ENCODE peak calls at places on chromosomes 12 and 14, in five cellular contexts. X is GM20000, E is pancreas, N is HL-60, Q is GM13976. R is an unnamed sample.

GRCh38 chr12:132393991-132394949 is 64.9 kb upstream of the GALNT9 start:
- DNase-seq in X (no peak), E (peak; percentile 13), N (peak; percentile 15), Q (no peak), R (no peak)

GRCh38 chr12:31835276-31835882 is 106.6 kb upstream of the AMN1 start:
- DNase-seq in X (no peak), E (no peak), N (no peak), Q (peak; percentile 23), R (no peak)

GRCh38 chr14:74653386-74654138 is 41.5 kb upstream of the LTBP2 start:
- DNase-seq in X (no peak), E (no peak), N (no peak), Q (no peak), R (no peak)

GRCh38 chr14:94461526-94462218 is 9.1 kb upstream of the SERPINA11 start:
- DNase-seq in X (no peak), E (no peak), N (no peak), Q (no peak), R (no peak)

GRCh38 chr12:124441443-124442190 is 125.8 kb downstream of the NCOR2 start:
- DNase-seq in X (no peak), E (no peak), N (no peak), Q (no peak), R (no peak)

GRCh38 chr14:72666610-72667009 is 227.3 kb downstream of the DPF3 start:
- DNase-seq in X (no peak), E (no peak), N (no peak), Q (no peak), R (no peak)

GRCh38 chr14:24171422-24172260 is at the start of gene REC8:
- DNase-seq in X (peak; percentile 94), E (no peak), N (no peak), Q (peak; percentile 96), R (peak; percentile 91)

GRCh38 chr12:119235352-119235751 is 56.6 kb downstream of the HSPB8 start:
- DNase-seq in X (no peak), E (no peak), N (no peak), Q (no peak), R (no peak)

GRCh38 chr14:73168691-73169090 is 32.4 kb downstream of the PSEN1 start:
- DNase-seq in X (no peak), E (no peak), N (no peak), Q (no peak), R (no peak)

GRCh38 chr14:95445676-95446075 is 70.8 kb downstream of the SYNE3 start:
- DNase-seq in X (no peak), E (no peak), N (no peak), Q (no peak), R (no peak)

GRCh38 chr14:68042002-68042401 is 222.4 kb downstream of the RAD51B start:
- DNase-seq in X (no peak), E (no peak), N (no peak), Q (no peak), R (no peak)

GRCh38 chr14:22598896-22599244 is 770 bp downstream of the ABHD4 start:
- DNase-seq in X (peak; percentile 59), E (peak; percentile 40), N (no peak), Q (peak; percentile 50), R (peak; percentile 43)

GRCh38 chr14:99644723-99645544 is at the start of gene HHIPL1:
- DNase-seq in X (no peak), E (no peak), N (no peak), Q (no peak), R (no peak)

GRCh38 chr14:29126865-29127264 is 360.3 kb downstream of the FOXG1 start:
- DNase-seq in X (no peak), E (no peak), N (no peak), Q (no peak), R (no peak)

DNA sequence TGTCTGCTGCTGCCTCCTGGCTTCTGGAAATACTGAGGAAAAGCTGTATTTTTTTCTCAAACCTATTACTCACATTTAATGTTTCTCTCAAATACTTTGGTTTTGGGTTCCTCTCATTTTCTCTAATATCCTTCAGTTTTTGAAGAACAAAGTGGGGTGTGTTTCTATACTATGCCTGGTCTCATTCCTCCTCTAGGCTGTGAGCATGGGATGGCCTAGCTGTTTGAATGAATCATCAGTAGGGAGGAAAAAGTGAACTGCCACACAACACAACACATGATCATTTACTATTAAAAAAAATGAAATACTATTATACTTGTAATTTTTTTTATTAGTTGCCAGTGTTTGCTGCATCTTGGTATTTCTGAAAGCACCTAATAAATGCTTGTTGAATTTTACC is 11.3 kb upstream of the SMCO3 start:
- DNase-seq in X (no peak), E (no peak), N (no peak), Q (no peak), R (no peak)
- TF ChIP-seq CTCF in X (no peak), E (no peak), N (no peak), Q (no peak), R (no peak)

GRCh38 chr14:38208825-38209562 is 1.3 kb downstream of the SSTR1 start:
- DNase-seq in X (no peak), E (peak; percentile 80), N (no peak), Q (peak; percentile 11), R (no peak)
- TF ChIP-seq CTCF in X (no peak), E (peak; percentile 8), N (no peak), Q (no peak), R (no peak)

DNA sequence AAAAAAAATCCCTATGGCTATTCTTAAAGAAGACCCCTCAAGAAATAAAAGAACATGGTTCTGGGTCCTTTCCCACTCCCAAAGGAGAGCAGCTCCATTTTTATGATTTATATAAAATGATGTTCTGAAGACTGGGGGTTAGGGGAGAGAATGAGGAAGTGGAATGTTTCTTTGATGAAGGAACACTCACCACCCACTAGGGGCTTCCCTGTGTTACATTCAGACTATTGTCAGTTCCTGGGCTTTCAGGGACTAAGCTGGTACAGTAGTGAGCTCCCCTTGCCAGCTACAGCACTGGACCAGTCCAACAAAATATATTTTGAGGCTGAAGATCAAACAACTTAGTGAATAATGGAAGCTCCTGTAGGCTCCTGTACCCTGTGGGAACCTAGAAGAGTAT is 98.9 kb downstream of the HMGA2 start:
- DNase-seq in X (peak; percentile 40), E (no peak), N (no peak), Q (peak; percentile 43), R (peak; percentile 39)
- TF ChIP-seq CTCF in X (peak; percentile 10), E (no peak), N (no peak), Q (no peak), R (peak; percentile 18)

GRCh38 chr12:80556566-80556965 is 112.5 kb downstream of the PTPRQ start:
- DNase-seq in X (no peak), E (no peak), N (no peak), Q (no peak), R (no peak)
- TF ChIP-seq CTCF in X (no peak), E (no peak), N (no peak), Q (no peak), R (no peak)

GRCh38 chr12:46401703-46402102 is 29.1 kb upstream of the SLC38A2 start:
- DNase-seq in X (no peak), E (peak; percentile 27), N (no peak), Q (no peak), R (no peak)
- TF ChIP-seq CTCF in X (no peak), E (peak; percentile 30), N (no peak), Q (no peak), R (no peak)

GRCh38 chr14:49769171-49769570 is 1.2 kb downstream of the KLHDC2 start:
- DNase-seq in X (no peak), E (no peak), N (no peak), Q (no peak), R (no peak)

GRCh38 chr14:49769581-49770211 is 1.7 kb downstream of the KLHDC2 start:
- DNase-seq in X (no peak), E (no peak), N (no peak), Q (no peak), R (no peak)

GRCh38 chr14:49768301-49769121 is 558 bp downstream of the KLHDC2 start:
- DNase-seq in X (peak; percentile 66), E (peak; percentile 71), N (peak; percentile 24), Q (peak; percentile 72), R (peak; percentile 67)

GRCh38 chr14:49766839-49767238 is 1.1 kb upstream of the KLHDC2 start:
- DNase-seq in X (no peak), E (no peak), N (no peak), Q (peak; percentile 18), R (no peak)

GRCh38 chr14:49767473-49768300 is at the start of gene KLHDC2:
- DNase-seq in X (peak; percentile 94), E (peak; percentile 93), N (peak; percentile 64), Q (peak; percentile 91), R (peak; percentile 90)
- TF ChIP-seq CTCF in X (peak; percentile 60), E (peak; percentile 13), N (no peak), Q (peak; percentile 75), R (peak; percentile 75)

GRCh38 chr14:88234442-88234841 is 88.6 kb downstream of the KCNK10 start:
- DNase-seq in X (no peak), E (no peak), N (no peak), Q (no peak), R (no peak)

GRCh38 chr14:88229428-88229827 is 93.6 kb downstream of the KCNK10 start:
- DNase-seq in X (no peak), E (no peak), N (no peak), Q (no peak), R (no peak)

GRCh38 chr14:88232783-88233182 is 90.3 kb downstream of the KCNK10 start:
- DNase-seq in X (no peak), E (no peak), N (no peak), Q (no peak), R (no peak)

GRCh38 chr14:88231626-88232025 is 91.4 kb downstream of the KCNK10 start:
- DNase-seq in X (no peak), E (no peak), N (no peak), Q (no peak), R (no peak)

DNA sequence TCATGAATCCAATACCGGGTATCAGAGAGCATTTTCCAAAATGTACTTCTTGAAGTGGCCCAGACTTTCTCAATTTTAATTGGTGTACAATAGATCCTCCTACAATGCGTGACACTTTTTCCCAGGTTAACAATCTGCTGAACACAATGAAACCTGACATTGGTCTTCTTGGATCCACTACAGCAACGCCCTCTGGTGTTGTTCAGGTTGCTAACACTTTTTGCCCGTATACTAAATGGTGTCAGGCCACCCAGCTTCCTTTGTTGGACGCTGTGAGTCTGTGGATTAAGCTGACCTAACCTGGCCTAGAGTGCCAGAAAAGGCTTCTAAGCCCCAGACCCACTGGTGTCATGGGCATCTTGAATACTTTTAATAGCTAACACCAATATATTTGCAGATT is 89.2 kb downstream of the KCNK10 start:
- DNase-seq in X (peak; percentile 20), E (no peak), N (no peak), Q (no peak), R (no peak)
- TF ChIP-seq CTCF in X (no peak), E (no peak), N (no peak), Q (peak; percentile 37), R (peak; percentile 20)

DNA sequence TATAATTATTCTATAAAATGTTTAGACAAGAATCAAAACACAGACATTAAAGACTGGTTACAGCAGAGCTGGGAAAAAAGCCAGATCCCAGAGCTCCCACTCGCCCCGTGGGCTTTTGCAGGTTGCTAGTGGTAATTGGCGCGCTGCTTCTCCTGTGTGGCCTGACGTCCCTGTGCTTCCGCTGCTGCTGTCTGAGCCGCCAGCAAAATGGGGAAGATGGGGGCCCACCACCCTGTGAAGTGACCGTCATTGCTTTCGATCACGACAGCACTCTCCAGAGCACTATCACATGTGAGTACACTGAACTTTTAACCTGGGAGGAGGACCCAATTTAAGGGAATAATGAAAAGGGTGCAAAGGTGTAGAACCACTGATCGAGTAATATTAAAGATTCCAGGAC is 7.5 kb downstream of the TMEM52B start:
- DNase-seq in X (no peak), E (no peak), N (peak; percentile 31), Q (peak; percentile 54), R (peak; percentile 33)
- TF ChIP-seq CTCF in X (no peak), E (no peak), N (no peak), Q (no peak), R (no peak)

R was measured in GM10248.